ENCODE peak calls at places on chromosomes 13 and 19, in eight cellular contexts. I is breast epithelium, U is GM23338, M is HCT116, V is upper lobe of left lung, S is stomach, K is GM12878, F is suprapubic skin. R is an unnamed sample.
A peak's percentile ranks its signal among the peaks of the same experiment; 100 is the strongest.

GRCh38 chr19:14023404-14024235 is 4.3 kb upstream of the RLN3 start:
- DNase-seq in V (no peak), M (no peak), K (no peak), F (no peak), S (peak; percentile 58), U (peak; percentile 90), I (no peak), R (peak; percentile 73)

GRCh38 chr19:38850976-38851621 is 1.3 kb upstream of the HNRNPL start:
- DNase-seq in K (no peak), F (no peak), V (peak; percentile 76), S (no peak), U (peak; percentile 65), M (no peak), I (no peak), R (peak; percentile 48)

GRCh38 chr19:46745030-46745429 is 827 bp upstream of the FKRP start:
- DNase-seq in V (no peak), M (no peak), F (no peak), I (no peak), S (no peak), U (no peak), K (no peak), R (no peak)

GRCh38 chr19:21581646-21582045 is 76.2 kb downstream of the ZNF429 start:
- DNase-seq in K (no peak), F (no peak), V (no peak), I (no peak), S (no peak), U (no peak), M (no peak), R (no peak)

GRCh38 chr19:3370214-3370720 is 3.9 kb downstream of the NFIC start:
- DNase-seq in F (no peak), M (no peak), I (no peak), S (no peak), V (no peak), U (peak; percentile 64), K (no peak), R (no peak)

GRCh38 chr19:46299004-46299509 is 2.2 kb downstream of the HIF3A start:
- DNase-seq in K (no peak), M (peak; percentile 45), U (no peak), S (peak; percentile 99), I (peak; percentile 91), F (peak; percentile 97), V (peak; percentile 96), R (peak; percentile 98)

GRCh38 chr19:21604351-21604926 is 99.0 kb downstream of the ZNF429 start:
- DNase-seq in I (no peak), V (no peak), U (peak; percentile 95), F (no peak), S (no peak), K (no peak), M (no peak), R (no peak)

GRCh38 chr19:16445238-16446107 is 26.3 kb downstream of the EPS15L1 start:
- DNase-seq in K (peak; percentile 90), I (no peak), M (no peak), U (no peak), S (no peak), V (no peak), F (no peak), R (peak; percentile 27)

GRCh38 chr13:54573186-54573585 is 1544.6 kb downstream of the OLFM4 start:
- DNase-seq in V (peak; percentile 7), M (no peak), U (peak; percentile 17), I (no peak), K (no peak), F (no peak), S (no peak), R (no peak)

GRCh38 chr13:46377554-46377953 is 9.5 kb downstream of the RUBCNL start:
- DNase-seq in S (no peak), F (no peak), M (no peak), V (no peak), K (no peak), U (no peak), I (no peak), R (no peak)

GRCh38 chr19:29532097-29532496 is 6.3 kb downstream of the VSTM2B start:
- DNase-seq in I (no peak), K (no peak), F (no peak), V (no peak), M (no peak), S (peak; percentile 0), U (peak; percentile 56), R (no peak)

GRCh38 chr13:24923305-24923640 is 159.3 kb downstream of the RNF17 start:
- DNase-seq in I (no peak), M (no peak), V (no peak), U (no peak), S (no peak), K (peak; percentile 93), F (no peak), R (no peak)

GRCh38 chr13:83048419-83048818 is 833.9 kb downstream of the SLITRK1 start:
- DNase-seq in S (no peak), V (no peak), M (no peak), F (no peak), U (no peak), I (no peak), K (no peak), R (no peak)

GRCh38 chr19:49806613-49806946 is 6.5 kb downstream of the FUZ start:
- DNase-seq in V (no peak), S (no peak), F (peak; percentile 64), K (no peak), M (no peak), U (no peak), I (no peak), R (no peak)

GRCh38 chr19:43570174-43570791 is 5.0 kb downstream of the XRCC1 start:
- DNase-seq in U (peak; percentile 54), F (no peak), M (no peak), S (no peak), I (no peak), K (no peak), V (no peak), R (no peak)

GRCh38 chr19:29260477-29261317 is 47.7 kb upstream of the UQCRFS1 start:
- DNase-seq in U (peak; percentile 75), F (no peak), M (peak; percentile 36), K (peak; percentile 3), I (no peak), S (no peak), V (no peak), R (no peak)

GRCh38 chr13:30415430-30416030 is 6.8 kb upstream of the UBE2L5 start:
- DNase-seq in S (no peak), V (no peak), M (no peak), U (no peak), K (no peak), I (no peak), F (no peak), R (no peak)

GRCh38 chr13:30748717-30749116 is 13.4 kb downstream of the ALOX5AP start:
- DNase-seq in I (no peak), S (no peak), K (no peak), M (no peak), F (no peak), U (no peak), V (no peak), R (no peak)

GRCh38 chr19:13089857-13090507 is 12.7 kb downstream of the LYL1 start:
- DNase-seq in S (no peak), K (no peak), F (no peak), V (no peak), U (no peak), M (no peak), I (no peak), R (no peak)

GRCh38 chr19:2270157-2270571 is 11.8 kb downstream of the PEAK3 start:
- DNase-seq in U (no peak), M (no peak), V (peak; percentile 90), S (no peak), I (no peak), F (peak; percentile 92), K (no peak), R (peak; percentile 54)
- H3K4me1 ChIP-seq in U (peaks cover 18% of the 10 kb centered on the region), M (peaks cover 53% of the 10 kb centered on the region), V (peaks cover 54% of the 10 kb centered on the region), S (peaks cover 78% of the 10 kb centered on the region), I (peaks cover 22% of the 10 kb centered on the region), F (peaks cover 65% of the 10 kb centered on the region), K (peaks cover 21% of the 10 kb centered on the region), R (peaks cover 53% of the 10 kb centered on the region)

GRCh38 chr13:96779691-96780090 is 214.6 kb downstream of the OXGR1 start:
- DNase-seq in S (no peak), M (no peak), K (no peak), U (no peak), I (no peak), F (no peak), V (no peak), R (no peak)
- TF ChIP-seq POLR2AphosphoS5 in S (no peak), M (no peak), K (no peak), U (no peak), I (no peak), F (no peak), V (no peak), R (no peak)

GRCh38 chr13:110301083-110301482 is 5.9 kb downstream of the COL4A1 start:
- DNase-seq in S (no peak), I (no peak), V (no peak), M (no peak), K (no peak), U (no peak), F (peak; percentile 57), R (no peak)
- H3K4me1 ChIP-seq in S (peaks cover 72% of the 10 kb centered on the region), I (peaks cover 8% of the 10 kb centered on the region), V (peaks cover 42% of the 10 kb centered on the region), M (no peaks in the 10 kb centered on the region), K (no peaks in the 10 kb centered on the region), U (peaks cover 45% of the 10 kb centered on the region), F (peaks cover under 1% of the 10 kb centered on the region), R (peaks cover 5% of the 10 kb centered on the region)

GRCh38 chr13:113835461-113836274 is 28.2 kb downstream of the GAS6 start:
- DNase-seq in I (no peak), V (peak; percentile 74), K (no peak), M (no peak), F (no peak), U (no peak), S (no peak), R (no peak)

GRCh38 chr13:113838711-113839201 is 25.1 kb downstream of the GAS6 start:
- DNase-seq in F (no peak), M (no peak), U (no peak), K (no peak), I (no peak), S (no peak), V (no peak), R (no peak)

GRCh38 chr13:113836917-113837553 is 26.8 kb downstream of the GAS6 start:
- DNase-seq in I (peak; percentile 90), M (peak; percentile 33), U (no peak), F (no peak), K (no peak), V (no peak), S (peak; percentile 66), R (no peak)

GRCh38 chr13:113839536-113840204 is 24.2 kb downstream of the GAS6 start:
- DNase-seq in K (no peak), F (no peak), V (peak; percentile 72), I (no peak), S (peak; percentile 81), U (no peak), M (no peak), R (peak; percentile 81)

DNA sequence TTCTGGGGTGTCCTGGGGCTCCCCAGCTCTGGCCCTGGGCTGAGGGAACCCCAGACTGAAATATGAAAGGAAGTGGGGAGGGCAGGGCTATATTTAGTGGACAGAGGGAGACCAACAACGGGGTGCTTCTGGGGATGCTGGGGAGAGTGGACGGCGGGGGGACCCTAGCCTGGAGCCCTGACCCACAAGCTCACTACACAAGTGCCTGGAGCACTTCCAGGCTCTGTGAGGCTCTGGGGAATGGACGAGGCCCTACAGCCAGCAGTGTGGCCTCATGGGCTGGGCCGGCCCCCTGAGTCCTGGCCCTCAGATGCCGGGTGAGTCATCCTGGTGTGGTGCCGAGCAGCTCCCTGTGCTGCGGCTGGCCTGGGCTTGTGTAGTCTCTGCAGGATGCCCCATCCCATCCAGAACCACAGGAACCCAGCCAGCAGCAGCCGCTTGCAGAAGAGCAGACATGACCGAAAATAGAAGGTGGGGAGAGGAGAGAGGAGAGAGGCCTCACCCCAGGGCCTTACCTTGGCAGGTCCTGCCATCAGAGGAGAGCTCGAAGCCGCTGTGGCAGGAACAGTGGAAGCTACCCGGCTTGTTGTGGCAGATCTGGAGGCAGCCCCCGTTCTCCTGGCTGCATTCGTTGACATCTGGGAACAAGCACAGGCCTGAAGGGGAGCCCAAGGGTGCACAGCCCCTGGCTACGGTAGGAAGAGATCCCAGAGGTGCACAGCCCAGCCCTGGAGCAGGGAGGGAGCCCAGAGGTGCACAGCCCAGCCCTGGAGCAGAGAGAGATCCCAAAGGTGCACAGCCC is 26.1 kb downstream of the GAS6 start:
- DNase-seq in I (peak; percentile 96), K (no peak), F (peak; percentile 96), U (no peak), V (peak; percentile 90), M (peak; percentile 67), S (peak; percentile 89), R (peak; percentile 84)
- TF ChIP-seq POLR2AphosphoS5 in I (peak; percentile 27), K (no peak), F (peak; percentile 50), U (no peak), V (no peak), M (peak; percentile 49), S (peak; percentile 64), R (peak; percentile 51)

R was measured in transverse colon.